ENCODE peak calls at places on chromosome 22, in seven cellular contexts. L is K562, Q is H1, R is HCT116, O is GM12878, W is GM23338, S is HepG2. C is an unnamed sample.

GRCh38 chr22:23155143-23155542 is 9.9 kb downstream of the RAB36 start:
- DNase-seq in L (no peak), Q (no peak), R (no peak), O (no peak), W (no peak), S (no peak), C (no peak)

GRCh38 chr22:35648066-35649025 is at the start of gene APOL6:
- DNase-seq in L (no peak), Q (peak), R (no peak), O (peak), W (peak), S (peak), C (no peak)

GRCh38 chr22:50542416-50542927 is 3.2 kb upstream of the KLHDC7B start:
- DNase-seq in L (no peak), Q (no peak), R (no peak), O (peak), W (no peak), S (no peak), C (no peak)

GRCh38 chr22:19721486-19722172 is 1.7 kb upstream of the GP1BB start:
- DNase-seq in L (no peak), Q (peak), R (no peak), O (no peak), W (peak), S (peak), C (no peak)

GRCh38 chr22:42214625-42215415 is 55.6 kb downstream of the TCF20 start:
- DNase-seq in L (no peak), Q (no peak), R (no peak), O (no peak), W (no peak), S (no peak), C (no peak)

GRCh38 chr22:19143967-19144400 is 467 bp downstream of the ESS2 start:
- DNase-seq in L (peak), Q (no peak), R (no peak), O (no peak), W (no peak), S (no peak), C (no peak)

GRCh38 chr22:19663286-19663815 is 51.0 kb upstream of the SEPTIN5 start:
- DNase-seq in L (no peak), Q (no peak), R (no peak), O (no peak), W (no peak), S (no peak), C (no peak)

GRCh38 chr22:41682033-41682807 is 6.4 kb downstream of the SNU13 start:
- DNase-seq in L (peak), Q (peak), R (peak), O (peak), W (peak), S (peak), C (peak)

GRCh38 chr22:39362271-39362670 is 12.5 kb downstream of the SYNGR1 start:
- DNase-seq in L (peak), Q (no peak), R (no peak), O (no peak), W (peak), S (no peak), C (no peak)

GRCh38 chr22:30386608-30386959 is 627 bp downstream of the RNF215 start:
- DNase-seq in L (no peak), Q (no peak), R (no peak), O (no peak), W (no peak), S (no peak), C (no peak)

GRCh38 chr22:31105282-31105929 is 2.0 kb downstream of the SELENOM start:
- DNase-seq in L (no peak), Q (no peak), R (no peak), O (no peak), W (no peak), S (no peak), C (no peak)

GRCh38 chr22:50083462-50084081 is 1.7 kb downstream of the MLC1 start:
- DNase-seq in L (no peak), Q (no peak), R (no peak), O (no peak), W (no peak), S (no peak), C (no peak)

GRCh38 chr22:35131423-35132050 is 65.6 kb downstream of the ISX start:
- DNase-seq in L (peak), Q (no peak), R (no peak), O (no peak), W (no peak), S (no peak), C (no peak)

GRCh38 chr22:49179886-49180682 is 647.6 kb downstream of the BRD1 start:
- DNase-seq in L (no peak), Q (no peak), R (no peak), O (no peak), W (no peak), S (no peak), C (no peak)

GRCh38 chr22:25745341-25746011 is 3.5 kb downstream of the MYO18B start:
- DNase-seq in L (no peak), Q (no peak), R (no peak), O (no peak), W (no peak), S (no peak), C (no peak)

GRCh38 chr22:24093855-24094254 is 82.8 kb downstream of the CABIN1 start:
- DNase-seq in L (peak), Q (no peak), R (no peak), O (no peak), W (peak), S (no peak), C (no peak)

GRCh38 chr22:40857309-40857851 is 432 bp downstream of the XPNPEP3 start:
- DNase-seq in L (no peak), Q (no peak), R (no peak), O (no peak), W (no peak), S (no peak), C (no peak)

GRCh38 chr22:39703890-39704658 is 133.5 kb downstream of the CACNA1I start:
- DNase-seq in L (no peak), Q (no peak), R (no peak), O (no peak), W (no peak), S (no peak), C (no peak)

GRCh38 chr22:35177811-35178210 is 79.5 kb upstream of the HMGXB4 start:
- DNase-seq in L (no peak), Q (no peak), R (no peak), O (no peak), W (peak), S (no peak), C (no peak)

GRCh38 chr22:30872282-30873041 is 96.1 kb downstream of the MORC2 start:
- DNase-seq in L (no peak), Q (no peak), R (no peak), O (no peak), W (no peak), S (no peak), C (peak)

GRCh38 chr22:20203142-20204099 is 52.6 kb upstream of the CCDC188 start:
- DNase-seq in L (peak), Q (peak), R (no peak), O (no peak), W (peak), S (peak), C (no peak)

GRCh38 chr22:40741116-40741515 is 61.8 kb downstream of the MCHR1 start:
- DNase-seq in L (no peak), Q (no peak), R (no peak), O (no peak), W (no peak), S (no peak), C (no peak)

GRCh38 chr22:19802001-19802880 is 41.7 kb downstream of the TBX1 start:
- DNase-seq in L (no peak), Q (no peak), R (no peak), O (no peak), W (no peak), S (no peak), C (no peak)

GRCh38 chr22:50305658-50306566 is 1.5 kb downstream of the PLXNB2 start:
- DNase-seq in L (peak), Q (no peak), R (peak), O (peak), W (peak), S (no peak), C (no peak)

GRCh38 chr22:50183141-50183971 is 2.4 kb upstream of the TRABD start:
- DNase-seq in L (no peak), Q (no peak), R (no peak), O (no peak), W (no peak), S (no peak), C (no peak)

GRCh38 chr22:46575915-46576555 is 38.6 kb upstream of the CELSR1 start:
- DNase-seq in L (no peak), Q (no peak), R (no peak), O (no peak), W (peak), S (no peak), C (no peak)

GRCh38 chr22:29478326-29479276 is 1.4 kb upstream of the NEFH start:
- DNase-seq in L (peak), Q (peak), R (no peak), O (no peak), W (peak), S (no peak), C (no peak)

GRCh38 chr22:19233189-19233661 is 54.7 kb upstream of the SLC25A1 start:
- DNase-seq in L (no peak), Q (no peak), R (no peak), O (no peak), W (no peak), S (no peak), C (no peak)

GRCh38 chr22:39216143-39216490 is 28.7 kb downstream of the PDGFB start:
- DNase-seq in L (no peak), Q (no peak), R (no peak), O (no peak), W (no peak), S (no peak), C (no peak)

GRCh38 chr22:24117942-24118341 is 63.3 kb upstream of the SUSD2 start:
- DNase-seq in L (peak), Q (peak), R (no peak), O (no peak), W (peak), S (no peak), C (no peak)

GRCh38 chr22:49377306-49377705 is 450.4 kb downstream of the BRD1 start:
- DNase-seq in L (no peak), Q (no peak), R (no peak), O (no peak), W (no peak), S (no peak), C (no peak)

GRCh38 chr22:39284983-39285382 is 34.4 kb downstream of the RPL3 start:
- DNase-seq in L (no peak), Q (no peak), R (no peak), O (no peak), W (no peak), S (no peak), C (no peak)

GRCh38 chr22:45101828-45102227 is 61.9 kb upstream of the NUP50 start:
- DNase-seq in L (peak), Q (no peak), R (no peak), O (no peak), W (peak), S (peak), C (no peak)
- TF ChIP-seq POLR2AphosphoS5 in L (no peak), Q (no peak), R (no peak), O (no peak), W (no peak), S (no peak), C (no peak)

DNA sequence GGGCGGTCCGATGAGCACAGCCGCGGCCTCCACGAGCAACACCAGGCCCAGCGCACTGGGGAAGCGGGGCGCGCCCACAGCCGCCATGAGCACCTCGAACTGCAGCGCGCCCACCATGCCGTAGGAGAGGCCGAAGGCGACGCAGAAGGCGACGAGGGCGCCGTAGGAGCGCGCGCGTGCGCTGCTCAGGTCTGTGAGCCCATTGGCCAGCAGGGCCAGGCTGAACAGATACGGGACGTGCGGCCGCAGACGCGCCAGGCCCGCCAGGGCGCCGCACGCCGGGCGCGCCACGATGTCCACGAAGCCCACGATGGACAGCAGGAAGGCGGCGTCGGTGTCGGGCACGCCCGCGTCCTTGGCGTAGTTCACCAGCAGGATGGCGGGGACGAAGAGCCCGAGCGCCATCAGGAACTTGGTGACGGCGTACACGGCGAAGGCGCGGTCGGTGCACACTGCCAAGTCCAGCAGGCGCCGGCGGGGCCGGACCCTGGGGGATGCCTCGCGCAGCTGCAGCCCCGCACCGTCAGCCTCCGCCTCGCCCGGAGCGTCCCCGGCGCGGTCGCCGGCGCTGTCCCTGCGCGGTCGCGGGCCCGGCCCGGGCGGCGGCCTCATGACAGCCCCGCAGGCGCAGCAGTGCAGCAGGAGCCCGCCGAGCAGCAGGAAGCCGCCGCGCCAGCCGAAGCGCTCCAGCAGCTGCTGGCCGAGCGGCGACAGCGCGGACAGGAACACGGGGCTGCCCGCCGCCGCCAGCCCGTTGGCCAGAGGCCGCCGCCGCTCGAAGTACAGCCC is 2.9 kb downstream of the SLC16A8 start:
- DNase-seq in L (no peak), Q (peak), R (no peak), O (no peak), W (peak), S (no peak), C (no peak)
- TF ChIP-seq EZH2 in L (no peak), Q (peak), R (no peak), O (no peak), W (no peak), S (no peak), C (no peak)

DNA sequence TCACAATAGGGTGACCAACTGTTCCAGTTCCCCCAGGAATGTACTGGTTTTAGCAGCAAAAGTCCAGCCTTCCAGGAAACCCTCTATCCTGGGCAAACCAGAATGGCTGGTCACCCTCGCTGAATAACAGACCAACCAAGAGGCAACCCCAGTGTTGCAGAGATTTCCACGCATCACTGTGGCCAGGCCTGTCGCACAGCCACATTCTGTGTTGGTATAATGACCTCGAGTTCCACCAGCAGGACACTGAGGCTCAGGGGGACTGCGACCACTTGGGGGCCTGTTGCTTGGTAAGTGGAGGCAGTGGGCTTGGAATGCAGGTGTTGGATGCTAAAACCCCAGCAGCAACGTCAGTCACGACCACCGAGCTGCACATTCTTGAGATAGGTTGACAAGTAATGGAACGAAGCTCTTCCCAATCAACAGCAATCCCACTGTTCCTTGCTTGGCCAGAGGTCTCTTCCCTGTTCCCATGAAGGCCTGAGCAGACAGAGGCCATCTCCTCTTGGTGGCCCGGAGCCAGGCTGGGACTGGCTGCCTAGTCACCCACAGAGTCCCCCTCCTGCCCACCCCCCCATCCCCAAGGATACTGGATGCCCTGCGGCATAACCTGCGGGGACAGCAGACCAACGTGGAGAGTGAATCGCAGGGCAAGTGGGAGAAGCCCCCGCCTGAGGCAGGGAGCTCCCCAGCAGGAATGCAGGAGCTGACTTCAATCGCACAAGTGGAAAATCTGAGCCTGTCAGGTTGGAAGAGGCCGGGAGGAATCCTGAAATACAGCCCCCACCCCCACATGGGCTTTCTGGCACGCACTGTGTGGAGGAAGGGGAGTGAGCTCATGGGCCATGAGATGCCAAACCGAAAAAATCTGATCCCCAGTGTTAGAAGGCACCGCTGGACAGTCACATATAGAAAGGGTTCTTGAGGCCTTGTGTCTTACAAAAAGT is 43.4 kb upstream of the MN1 start:
- DNase-seq in L (no peak), Q (peak), R (no peak), O (no peak), W (no peak), S (no peak), C (no peak)
- H3K27ac ChIP-seq in L (no peak), Q (no peak), R (no peak), O (no peak), W (peak), S (no peak), C (no peak)

GRCh38 chr22:32617271-32617670 is 142.7 kb downstream of the FBXO7 start:
- DNase-seq in L (no peak), Q (no peak), R (no peak), O (no peak), W (no peak), S (no peak), C (no peak)
- TF ChIP-seq POLR2AphosphoS5 in L (no peak), Q (no peak), R (no peak), O (no peak), W (no peak), S (no peak), C (no peak)

DNA sequence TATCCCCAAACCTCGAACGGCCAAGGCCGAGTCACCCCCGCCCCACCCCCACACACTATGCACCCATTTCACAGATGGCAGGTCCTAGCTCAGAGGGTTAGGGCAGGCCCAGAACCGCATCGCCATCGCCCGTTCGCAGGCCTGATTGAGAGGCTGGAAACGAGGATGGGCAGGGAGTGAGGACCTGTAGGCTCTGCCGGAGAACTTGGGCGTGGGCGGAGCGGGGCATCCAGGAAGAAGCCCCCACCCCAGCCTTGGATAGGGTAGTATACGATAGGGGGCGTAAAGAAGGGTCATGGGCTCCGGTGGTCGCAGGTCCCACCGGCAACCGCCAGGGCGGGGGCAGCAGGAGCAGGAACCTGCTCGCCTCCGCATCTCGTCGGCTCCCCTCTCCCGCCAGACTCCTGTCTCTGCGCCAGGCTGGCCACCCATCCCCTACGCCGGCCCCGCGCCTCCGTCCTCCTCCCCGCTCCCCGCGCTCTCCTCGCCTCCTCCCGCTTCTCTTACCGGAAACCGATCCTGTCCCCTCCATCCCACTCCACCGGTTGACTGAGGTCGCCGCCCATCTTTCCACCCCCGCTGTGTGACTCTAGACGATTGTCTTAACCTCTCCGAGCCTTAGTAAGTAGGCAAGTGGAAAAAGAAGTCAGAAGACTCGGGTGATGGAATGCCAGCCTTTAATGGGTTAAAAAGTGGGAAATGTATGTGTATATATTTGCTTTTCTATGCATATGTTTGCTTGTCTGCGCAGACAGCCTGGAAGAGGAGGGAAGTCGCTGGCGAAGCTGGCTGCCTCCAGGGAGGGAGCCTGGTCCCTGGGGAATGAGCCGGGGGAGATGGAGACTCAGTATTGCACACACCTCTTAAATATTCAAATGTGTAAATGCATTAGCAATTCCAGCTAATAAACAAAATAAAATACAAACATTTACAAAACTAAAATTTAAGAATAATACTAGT is 52.8 kb downstream of the CYTH4 start:
- DNase-seq in L (no peak), Q (peak), R (no peak), O (no peak), W (peak), S (no peak), C (no peak)
- TF ChIP-seq EZH2 in L (no peak), Q (peak), R (no peak), O (no peak), W (no peak), S (no peak), C (peak)

DNA sequence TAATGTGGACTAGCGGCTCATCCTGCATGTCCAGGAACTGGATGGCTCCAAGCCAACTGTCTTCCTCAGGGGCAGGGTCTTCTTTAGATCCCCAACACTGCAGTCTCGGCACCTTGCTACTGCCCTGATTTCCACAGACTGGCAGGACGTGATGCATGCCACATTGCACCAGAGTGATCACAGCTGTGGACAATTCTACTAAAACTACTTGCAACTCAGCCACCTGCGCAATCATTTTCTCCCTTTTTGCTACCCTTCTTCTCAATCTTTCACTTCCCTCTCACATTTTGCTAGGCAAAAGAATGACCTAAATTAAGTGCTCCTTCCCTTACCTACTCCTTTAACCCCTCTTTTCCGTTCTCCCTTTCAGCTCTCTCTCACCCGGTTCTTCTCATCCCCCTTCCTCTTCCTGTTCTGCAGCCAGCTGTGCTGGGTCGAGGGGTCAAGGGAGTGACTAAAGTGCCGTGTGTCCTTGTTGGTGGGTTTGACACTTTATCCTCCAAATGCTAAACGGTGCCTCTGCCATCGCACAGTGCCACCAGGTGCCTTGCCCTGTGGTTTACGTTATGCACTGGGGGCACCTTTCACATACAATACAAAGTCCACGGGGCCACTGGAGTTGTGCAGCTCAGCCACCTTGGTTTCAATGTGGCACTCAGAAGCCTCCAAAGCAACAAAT is 11.5 kb upstream of the PEX26 start:
- DNase-seq in L (no peak), Q (no peak), R (no peak), O (no peak), W (no peak), S (no peak), C (no peak)
- H3K27ac ChIP-seq in L (no peak), Q (no peak), R (no peak), O (peak), W (no peak), S (no peak), C (no peak)

C was measured in SK-N-MC.